ENCODE peak calls at places on chromosome 12, in five cellular contexts. Z is HCT116, Y is breast epithelium, Q is heart left ventricle, X is SK-N-SH. C is an unnamed sample. For H3K27me3, the result is how much of the 10 kb centered on the place peaks cover.

GRCh38 chr12:29148958-29149690 is at the start of gene FAR2:
- DNase-seq in Y (no peak), X (peak), Q (peak), Z (no peak), C (peak)

GRCh38 chr12:12822886-12823285 is 9.7 kb downstream of the DDX47 start:
- DNase-seq in X (no peak), Z (no peak), Y (no peak), Q (no peak), C (no peak)

GRCh38 chr12:32158525-32158924 is 51.9 kb downstream of the BICD1 start:
- DNase-seq in Z (no peak), Y (no peak), X (no peak), Q (no peak), C (no peak)

GRCh38 chr12:68240079-68240478 is 13.3 kb downstream of the IL22 start:
- DNase-seq in Q (no peak), Y (no peak), Z (no peak), X (no peak), C (no peak)

GRCh38 chr12:102061096-102061555 is 665 bp downstream of the WASHC3 start:
- DNase-seq in Y (no peak), X (no peak), Z (no peak), Q (no peak), C (no peak)

GRCh38 chr12:15152456-15152855 is 68.8 kb downstream of the RERG start:
- DNase-seq in X (no peak), Y (no peak), Z (no peak), Q (no peak), C (no peak)

GRCh38 chr12:29072631-29073030 is 76.4 kb upstream of the FAR2 start:
- DNase-seq in Z (no peak), Y (no peak), X (no peak), Q (no peak), C (no peak)

GRCh38 chr12:27969011-27969900 is 3.3 kb downstream of the PTHLH start:
- DNase-seq in Q (peak), Z (no peak), Y (no peak), X (peak), C (no peak)

GRCh38 chr12:124548854-124549378 is 18.5 kb downstream of the NCOR2 start:
- DNase-seq in Y (no peak), Q (peak), Z (no peak), X (peak), C (no peak)

GRCh38 chr12:90645181-90645580 is 309.8 kb downstream of the CCER1 start:
- DNase-seq in X (no peak), Q (no peak), Y (no peak), Z (no peak), C (no peak)

GRCh38 chr12:124543052-124543590 is 24.3 kb downstream of the NCOR2 start:
- DNase-seq in Y (no peak), Q (no peak), Z (no peak), X (peak), C (no peak)

DNA sequence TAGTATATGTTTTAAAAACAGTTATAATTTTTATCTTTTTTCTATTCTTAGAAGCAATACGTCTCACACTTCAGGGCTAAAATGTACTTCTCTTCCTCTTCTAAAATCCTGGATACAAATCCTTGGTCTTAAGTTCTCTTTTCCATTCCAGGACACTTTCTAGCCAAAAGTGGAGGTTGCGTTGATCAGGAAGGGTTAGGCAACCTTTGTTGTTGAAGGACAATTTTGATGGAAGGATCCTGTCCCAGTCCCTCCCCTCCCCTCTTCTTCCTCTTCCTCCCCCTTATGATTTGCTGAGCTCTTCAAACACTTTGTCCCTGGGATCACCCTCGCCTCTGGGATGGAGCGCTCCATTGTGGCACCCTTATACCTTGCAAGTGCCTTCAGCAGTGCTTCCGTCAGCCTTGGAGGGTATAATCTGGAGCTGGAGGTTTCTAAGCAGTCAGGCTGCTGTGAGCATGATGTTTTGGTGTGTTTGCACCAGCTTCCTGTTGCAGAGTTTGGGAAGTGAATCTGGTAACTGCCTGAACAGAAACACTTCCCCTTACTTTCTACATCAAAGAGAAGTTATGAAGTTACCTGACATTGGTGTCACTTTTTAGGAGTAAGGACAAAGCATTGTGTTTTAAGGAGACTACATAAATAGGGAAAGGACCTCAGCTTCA is 87.4 kb upstream of the SLC38A2 start:
- DNase-seq in X (no peak), Y (no peak), Q (no peak), Z (no peak), C (no peak)
- TF ChIP-seq CTCF in X (no peak), Y (no peak), Q (no peak), Z (no peak), C (no peak)

GRCh38 chr12:53941750-53942149 is 3.1 kb downstream of the HOXC13 start:
- DNase-seq in Z (no peak), X (no peak), Y (no peak), Q (no peak), C (no peak)
- H3K27me3 ChIP-seq in Z (under half), X (half or more), Y (half or more), Q (half or more), C (half or more)

GRCh38 chr12:66409195-66409871 is 107.0 kb downstream of the HELB start:
- DNase-seq in X (peak), Z (peak), Q (no peak), Y (no peak), C (peak)

GRCh38 chr12:66399626-66399931 is 97.3 kb downstream of the HELB start:
- DNase-seq in X (no peak), Q (no peak), Y (no peak), Z (no peak), C (no peak)

GRCh38 chr12:66403746-66404145 is 101.5 kb downstream of the HELB start:
- DNase-seq in Z (no peak), X (peak), Y (peak), Q (peak), C (no peak)

GRCh38 chr12:66405395-66405794 is 103.1 kb downstream of the HELB start:
- DNase-seq in Z (no peak), Q (no peak), Y (no peak), X (no peak), C (no peak)
- TF ChIP-seq CTCF in Z (no peak), Q (no peak), Y (no peak), X (no peak), C (no peak)

DNA sequence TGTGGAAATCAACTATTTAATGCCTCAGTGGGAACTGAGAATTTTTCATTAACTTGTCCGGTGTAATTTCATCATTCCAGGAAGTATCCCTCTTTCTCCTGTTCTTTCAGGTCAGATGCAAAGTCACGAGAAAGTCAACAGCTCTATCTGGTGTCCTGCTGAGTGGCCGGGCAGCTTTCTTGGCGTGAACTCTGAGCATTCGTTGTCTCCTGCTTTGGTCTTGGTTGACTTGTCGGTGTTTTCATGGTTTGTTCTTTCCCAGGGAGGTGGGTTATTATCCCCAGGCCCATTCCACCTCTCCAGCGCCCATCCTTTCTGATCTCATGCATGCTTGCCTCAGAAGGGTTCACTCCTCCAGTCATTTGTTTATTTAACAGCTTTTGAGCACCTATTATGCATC is 149.2 kb downstream of the GLT1D1 start:
- DNase-seq in Y (no peak), Z (no peak), Q (no peak), X (no peak), C (no peak)
- H3K27me3 ChIP-seq in Y (under half), Z (under half), Q (under half), X (under half), C (under half)

GRCh38 chr12:76346798-76347420 is 1.3 kb downstream of the BBS10 start:
- DNase-seq in Z (no peak), Q (peak), Y (no peak), X (peak), C (no peak)
- TF ChIP-seq CTCF in Z (peak), Q (peak), Y (no peak), X (peak), C (no peak)

DNA sequence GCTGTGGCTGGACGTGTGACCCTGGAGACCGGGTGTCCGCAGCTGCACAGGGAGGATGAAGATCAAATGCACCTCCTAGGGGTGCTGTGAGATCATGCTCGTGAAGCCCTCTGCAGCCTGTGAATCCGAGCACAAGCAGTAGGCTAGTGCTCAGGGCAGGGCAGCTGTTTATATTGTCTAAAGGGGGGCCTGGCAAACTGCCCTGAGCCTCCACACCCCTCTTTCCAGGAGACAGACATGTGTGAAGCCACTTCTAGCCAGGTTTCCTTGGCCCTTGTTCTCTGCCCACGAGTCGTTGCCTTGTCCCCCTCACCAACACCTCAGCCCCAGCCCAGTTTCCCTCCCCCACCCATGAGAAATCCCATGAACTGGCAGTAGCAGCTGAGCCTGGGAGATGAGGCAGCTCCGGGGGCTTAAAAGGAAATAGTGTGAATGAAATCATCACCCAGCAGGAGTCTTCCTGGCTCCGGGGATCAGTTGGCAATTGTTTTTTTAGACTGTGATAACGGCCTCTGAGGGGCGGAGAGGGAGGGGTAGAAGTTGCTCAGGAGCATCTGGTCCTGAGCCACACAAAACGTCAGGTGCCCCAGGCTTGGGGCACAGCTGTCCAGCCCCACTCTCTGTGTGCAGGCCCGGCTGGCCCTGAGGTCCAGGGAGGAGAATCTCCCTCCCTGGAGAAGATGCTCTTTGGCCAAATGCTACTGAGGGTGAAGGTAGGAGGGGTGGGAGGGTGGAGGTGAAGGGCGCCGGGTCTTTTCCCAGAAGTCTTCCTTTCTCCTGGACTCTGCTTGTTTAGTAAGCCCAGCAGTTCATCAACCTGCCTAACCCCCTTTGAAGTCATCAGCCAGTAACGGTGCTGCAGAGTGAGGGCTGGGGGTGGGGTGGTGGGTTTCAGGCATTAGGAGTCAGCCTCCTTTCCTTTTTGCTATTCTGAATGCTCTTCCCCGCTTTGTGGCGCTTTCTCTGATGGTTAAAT is 4.0 kb downstream of the FGF6 start:
- DNase-seq in Q (no peak), Z (no peak), Y (no peak), X (peak), C (no peak)
- H3K27me3 ChIP-seq in Q (under half), Z (under half), Y (under half), X (under half), C (under half)